ENCODE peak calls at places on chromosome 2, in seven cellular contexts. Q is PC-9, T is adrenal gland, J is colonic mucosa, U is left ventricle myocardium inferior, C is WERI-Rb-1, E is H9. K is an unnamed sample. For H3K27me3, the result is how much of the 10 kb centered on the place peaks cover.

GRCh38 chr2:222903234-222904220 is 42.7 kb downstream of the ACSL3 start:
- DNase-seq in Q (peak), T (peak), J (peak), U (no peak), C (peak), E (no peak), K (no peak)

GRCh38 chr2:127226520-127227263 is 6.6 kb upstream of the CYP27C1 start:
- DNase-seq in Q (peak), T (no peak), J (peak), U (no peak), C (no peak), E (no peak), K (no peak)

GRCh38 chr2:23859983-23860382 is 66.9 kb downstream of the ATAD2B start:
- DNase-seq in Q (no peak), T (no peak), J (no peak), U (no peak), C (no peak), E (no peak), K (no peak)

GRCh38 chr2:206176128-206176527 is 16.4 kb downstream of the EEF1B2 start:
- DNase-seq in Q (no peak), T (no peak), J (no peak), U (no peak), C (no peak), E (no peak), K (no peak)

GRCh38 chr2:234518986-234519642 is 22.2 kb upstream of the ARL4C start:
- DNase-seq in Q (no peak), T (no peak), J (no peak), U (no peak), C (no peak), E (no peak), K (no peak)

GRCh38 chr2:9847140-9847539 is 3.9 kb downstream of the TAF1B start:
- DNase-seq in Q (peak), T (no peak), J (no peak), U (no peak), C (no peak), E (no peak), K (no peak)

GRCh38 chr2:238974061-238974460 is 126.2 kb downstream of the TWIST2 start:
- DNase-seq in Q (no peak), T (no peak), J (peak), U (no peak), C (no peak), E (no peak), K (no peak)

GRCh38 chr2:12321017-12321641 is 395.6 kb upstream of the TRIB2 start:
- DNase-seq in Q (no peak), T (no peak), J (no peak), U (peak), C (no peak), E (no peak), K (peak)

GRCh38 chr2:174595904-174596397 is 1.7 kb downstream of the WIPF1 start:
- DNase-seq in Q (no peak), T (no peak), J (no peak), U (no peak), C (no peak), E (no peak), K (no peak)

GRCh38 chr2:213017404-213017803 is 134.0 kb downstream of the IKZF2 start:
- DNase-seq in Q (no peak), T (no peak), J (no peak), U (no peak), C (no peak), E (no peak), K (no peak)

GRCh38 chr2:17758123-17758522 is 4.2 kb downstream of the GEN1 start:
- DNase-seq in Q (no peak), T (no peak), J (no peak), U (no peak), C (no peak), E (no peak), K (no peak)

GRCh38 chr2:44342854-44343253 is 18.4 kb downstream of the PREPL start:
- DNase-seq in Q (no peak), T (no peak), J (no peak), U (no peak), C (peak), E (no peak), K (no peak)
- TF ChIP-seq CTCF in Q (peak), T (peak), J (no peak), U (peak), C (peak), E (peak), K (no peak)

DNA sequence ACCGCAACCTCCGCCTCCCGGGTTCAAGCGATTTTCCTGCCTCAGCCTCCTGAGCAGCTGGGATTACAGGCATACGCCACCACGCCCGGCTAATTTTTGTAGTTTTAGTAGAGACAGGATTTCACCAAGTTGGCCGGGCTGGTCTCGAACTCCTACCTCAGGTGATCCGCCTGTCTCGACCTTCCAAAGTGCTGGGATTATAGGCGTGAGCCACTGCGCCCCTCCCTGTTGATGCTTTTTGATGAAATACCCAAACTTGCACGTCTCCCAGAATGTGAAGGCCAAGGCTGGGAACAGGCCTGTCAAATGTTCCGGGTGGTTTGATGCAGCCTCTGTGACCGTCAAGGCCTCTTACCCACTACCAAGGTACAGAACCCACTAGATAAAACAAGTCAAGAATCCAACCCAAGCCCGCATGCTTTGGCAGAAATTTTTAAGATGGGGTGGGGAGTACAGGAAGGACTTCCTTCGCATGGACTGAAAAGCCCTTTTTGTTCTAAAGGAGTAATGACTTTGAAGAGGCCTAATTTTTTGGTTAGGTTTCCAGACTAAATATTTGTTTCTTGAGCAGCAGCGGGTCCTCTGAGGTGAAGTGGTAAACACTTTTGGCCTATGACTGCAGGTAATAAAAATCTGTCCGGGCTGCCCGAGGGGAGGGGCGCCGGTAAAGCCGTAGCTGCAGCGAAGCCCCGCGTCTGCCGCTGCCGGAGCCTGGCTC is 3.7 kb upstream of the EVX2 start:
- DNase-seq in Q (no peak), T (no peak), J (peak), U (no peak), C (no peak), E (no peak), K (no peak)
- H3K27me3 ChIP-seq in Q (half or more), T (half or more), J (half or more), U (half or more), C (half or more), E (half or more), K (half or more)

DNA sequence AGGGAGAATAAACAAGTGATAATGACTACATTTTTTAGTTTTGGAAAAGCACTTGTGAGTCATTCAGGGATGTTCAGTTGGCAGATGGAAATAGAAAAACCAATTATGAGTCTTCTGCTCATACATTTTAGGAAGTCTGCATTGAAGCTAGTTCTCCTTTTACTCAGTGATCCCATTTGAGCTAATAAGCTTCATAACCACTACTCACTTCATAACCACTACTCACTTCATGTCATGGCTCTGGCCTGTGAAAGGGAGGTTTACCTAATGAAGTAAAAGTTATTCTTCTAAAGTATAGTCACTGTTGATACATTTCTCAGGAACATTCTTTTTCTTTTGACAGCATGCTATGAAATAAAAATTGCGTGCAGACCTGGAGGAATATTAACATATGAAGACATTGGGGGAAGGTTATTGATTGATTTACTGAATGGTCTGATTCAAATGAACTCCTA is 948.7 kb downstream of the TSN start:
- DNase-seq in Q (no peak), T (no peak), J (no peak), U (no peak), C (no peak), E (no peak), K (no peak)
- TF ChIP-seq CTCF in Q (no peak), T (no peak), J (no peak), U (no peak), C (no peak), E (no peak), K (no peak)

DNA sequence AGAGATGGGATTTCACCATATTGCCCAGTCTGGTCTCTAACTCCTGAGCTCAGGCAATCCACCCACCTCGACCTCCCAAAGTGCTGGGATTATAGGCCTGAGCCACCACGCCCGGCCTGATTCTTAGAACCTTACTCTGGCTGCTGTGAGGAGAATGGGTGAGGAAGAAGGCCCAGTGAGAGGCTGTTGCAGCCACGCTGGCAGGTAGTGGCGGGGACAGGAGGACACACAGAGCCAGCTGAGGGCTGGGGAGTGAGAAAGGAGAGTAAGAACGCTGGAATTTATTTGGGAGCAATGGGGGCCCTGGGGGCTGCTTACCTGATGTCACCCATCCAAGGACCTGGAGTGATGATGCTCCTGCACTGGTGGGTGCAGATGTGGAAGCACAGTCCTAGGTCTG is 153.8 kb upstream of the SIX3 start:
- DNase-seq in Q (no peak), T (no peak), J (no peak), U (no peak), C (no peak), E (no peak), K (no peak)
- H3K27me3 ChIP-seq in Q (under half), T (under half), J (under half), U (under half), C (under half), E (under half), K (under half)

K was measured in right atrium auricular region.